ENCODE peak calls at places on chromosome X, in eight cellular contexts. B, T, U, K, S, G, F and D are unnamed samples.

GRCh38 chrX:85544609-85545008 is 165.1 kb upstream of the POF1B start:
- DNase-seq in B (no peak), T (no peak), U (no peak), K (no peak), S (no peak), G (no peak), F (no peak), D (no peak)

GRCh38 chrX:16140983-16141382 is 17.6 kb downstream of the GRPR start:
- DNase-seq in B (no peak), T (no peak), U (no peak), K (no peak), S (no peak), G (no peak), F (no peak), D (no peak)

GRCh38 chrX:122055979-122056715 is 1008.7 kb downstream of the GLUD2 start:
- DNase-seq in B (no peak), T (no peak), U (no peak), K (no peak), S (no peak), G (no peak), F (no peak), D (no peak)

GRCh38 chrX:134764202-134764785 is 106.0 kb upstream of the PLAC1 start:
- DNase-seq in B (no peak), T (no peak), U (peak; percentile 51), K (no peak), S (peak; percentile 29), G (no peak), F (no peak), D (no peak)

GRCh38 chrX:118751950-118752783 is 24.8 kb downstream of the IL13RA1 start:
- DNase-seq in B (no peak), T (no peak), U (no peak), K (no peak), S (no peak), G (no peak), F (no peak), D (no peak)

GRCh38 chrX:30673405-30673804 is 20.2 kb downstream of the GK start:
- DNase-seq in B (no peak), T (no peak), U (no peak), K (no peak), S (no peak), G (no peak), F (no peak), D (no peak)

GRCh38 chrX:38066934-38067333 is 60.6 kb downstream of the SYTL5 start:
- DNase-seq in B (no peak), T (no peak), U (no peak), K (no peak), S (no peak), G (no peak), F (no peak), D (no peak)

GRCh38 chrX:154401045-154401799 is 3.0 kb downstream of the RPL10 start:
- DNase-seq in B (no peak), T (no peak), U (no peak), K (no peak), S (no peak), G (no peak), F (no peak), D (no peak)

GRCh38 chrX:40285876-40286275 is 188.1 kb upstream of the BCOR start:
- DNase-seq in B (no peak), T (no peak), U (no peak), K (no peak), S (no peak), G (no peak), F (no peak), D (no peak)

GRCh38 chrX:12825801-12826200 is 34.6 kb downstream of the PRPS2 start:
- DNase-seq in B (no peak), T (no peak), U (no peak), K (no peak), S (peak; percentile 0), G (peak; percentile 12), F (no peak), D (no peak)

GRCh38 chrX:64195862-64196261 is 9.6 kb downstream of the AMER1 start:
- DNase-seq in B (no peak), T (no peak), U (no peak), K (no peak), S (no peak), G (no peak), F (no peak), D (no peak)